ENCODE peak calls at places on chromosomes 1 and 21, in five cellular contexts. M is AG04450, K is COLO829, Y is NCI-H748 treated with DMSO at 0.1 percent for 48 hours, G is smooth muscle cell of the brain vasculature. P is an unnamed sample.

GRCh38 chr1:12276225-12276624 is 46.4 kb downstream of the VPS13D start:
- DNase-seq in M (no peak), K (peak), Y (no peak), G (peak), P (no peak)

GRCh38 chr1:23809751-23810171 is 9.2 kb upstream of the GALE start:
- DNase-seq in M (no peak), K (peak), Y (peak), G (no peak), P (no peak)

GRCh38 chr1:248841702-248842395 is 3.8 kb downstream of the ZNF672 start:
- DNase-seq in M (no peak), K (no peak), Y (no peak), G (no peak), P (no peak)

GRCh38 chr1:108590947-108591346 is 31.0 kb downstream of the EEIG2 start:
- DNase-seq in M (peak), K (peak), Y (no peak), G (no peak), P (peak)

GRCh38 chr1:169109561-169110134 is 3.2 kb downstream of the ATP1B1 start:
- DNase-seq in M (peak), K (no peak), Y (no peak), G (no peak), P (no peak)

GRCh38 chr21:35593000-35593502 is 467.3 kb downstream of the SETD4 start:
- DNase-seq in M (peak), K (no peak), Y (no peak), G (no peak), P (no peak)

GRCh38 chr21:29490016-29490415 is 191.3 kb downstream of the BACH1 start:
- DNase-seq in M (no peak), K (no peak), Y (no peak), G (no peak), P (no peak)

GRCh38 chr1:116097600-116097999 is 13.6 kb upstream of the MAB21L3 start:
- DNase-seq in M (no peak), K (no peak), Y (no peak), G (no peak), P (no peak)

GRCh38 chr1:118210723-118211110 is 25.7 kb upstream of the SPAG17 start:
- DNase-seq in M (no peak), K (no peak), Y (no peak), G (no peak), P (no peak)

GRCh38 chr1:219317762-219318353 is 144.2 kb downstream of the LYPLAL1 start:
- DNase-seq in M (no peak), K (no peak), Y (no peak), G (no peak), P (no peak)

GRCh38 chr21:39182484-39183271 is 573 bp downstream of the PSMG1 start:
- DNase-seq in M (no peak), K (no peak), Y (no peak), G (no peak), P (no peak)

GRCh38 chr1:241990040-241990439 is 8.9 kb downstream of the MAP1LC3C start:
- DNase-seq in M (peak), K (peak), Y (no peak), G (peak), P (peak)

P was measured in BJ.